ENCODE peak calls at places on chromosomes 7 and 10, in six cellular contexts. W is heart left ventricle; Y is upper lobe of right lung; G is cardiac muscle cell; C is CD8-positive, alpha-beta T cell; E is uterus. O is an unnamed sample.

GRCh38 chr7:125055376-125055775 is 125.8 kb upstream of the POT1 start:
- DNase-seq in W (no peak), Y (no peak), C (no peak), G (no peak), E (no peak), O (no peak)

GRCh38 chr10:34795334-34795733 is 19.8 kb downstream of the PARD3 start:
- DNase-seq in E (no peak), C (no peak), Y (no peak), W (no peak), G (no peak), O (no peak)

GRCh38 chr7:151003572-151003971 is 12.8 kb downstream of the NOS3 start:
- DNase-seq in E (no peak), G (no peak), C (no peak), W (peak), Y (no peak), O (no peak)

GRCh38 chr10:83983578-83984255 is 155.6 kb upstream of the GHITM start:
- DNase-seq in G (peak), W (no peak), Y (no peak), C (no peak), E (no peak), O (no peak)

GRCh38 chr10:86419101-86419500 is 52.5 kb upstream of the GRID1 start:
- DNase-seq in G (no peak), E (no peak), C (no peak), W (no peak), Y (no peak), O (no peak)

GRCh38 chr10:73590881-73591577 is at the start of gene USP54:
- DNase-seq in W (no peak), Y (no peak), C (no peak), G (peak), E (no peak), O (no peak)

GRCh38 chr7:105024734-105025133 is 10.7 kb downstream of the KMT2E start:
- DNase-seq in C (no peak), Y (no peak), E (no peak), G (peak), W (no peak), O (no peak)

GRCh38 chr7:85183296-85183695 is 3.6 kb downstream of the SEMA3D start:
- DNase-seq in Y (no peak), W (no peak), G (no peak), E (no peak), C (no peak), O (no peak)

GRCh38 chr7:30907527-30908267 is 4.0 kb upstream of the AQP1 start:
- DNase-seq in E (no peak), G (no peak), C (no peak), W (no peak), Y (no peak), O (no peak)

GRCh38 chr7:100600222-100601038 is 1.7 kb upstream of the PCOLCE start:
- DNase-seq in Y (no peak), E (no peak), C (no peak), W (no peak), G (no peak), O (no peak)

GRCh38 chr7:577971-578370 is 58.3 kb upstream of the PDGFA start:
- DNase-seq in E (no peak), W (no peak), C (no peak), G (no peak), Y (no peak), O (no peak)

GRCh38 chr10:78868861-78869260 is 199.9 kb upstream of the ZMIZ1 start:
- DNase-seq in Y (no peak), C (no peak), W (no peak), E (no peak), G (no peak), O (no peak)

GRCh38 chr7:22696672-22697071 is 30.3 kb upstream of the IL6 start:
- DNase-seq in C (no peak), G (peak), W (no peak), E (no peak), Y (no peak), O (no peak)

DNA sequence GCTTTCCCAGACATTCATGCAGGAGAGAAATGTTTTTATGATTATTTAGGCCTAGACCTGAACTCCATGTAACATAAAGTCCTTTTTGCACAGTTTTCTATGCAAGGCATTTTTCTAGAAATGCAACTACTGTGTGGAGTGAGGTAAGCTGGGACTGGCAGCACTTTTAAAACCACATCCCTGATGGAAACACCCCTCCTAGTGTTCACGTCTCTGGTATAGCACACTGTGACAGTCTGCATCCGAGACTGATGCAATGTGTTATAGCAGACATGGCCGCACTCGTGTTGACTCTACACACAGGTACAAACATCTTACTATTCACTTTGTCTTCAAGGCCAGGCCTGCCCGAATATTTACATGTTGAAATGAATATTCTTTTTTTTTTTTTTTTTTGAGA is 19.3 kb upstream of the ERCC6 start:
- DNase-seq in C (no peak), Y (no peak), E (no peak), W (no peak), G (peak), O (no peak)
- TF ChIP-seq CTCF in C (no peak), Y (no peak), E (no peak), W (no peak), G (no peak), O (no peak)

DNA sequence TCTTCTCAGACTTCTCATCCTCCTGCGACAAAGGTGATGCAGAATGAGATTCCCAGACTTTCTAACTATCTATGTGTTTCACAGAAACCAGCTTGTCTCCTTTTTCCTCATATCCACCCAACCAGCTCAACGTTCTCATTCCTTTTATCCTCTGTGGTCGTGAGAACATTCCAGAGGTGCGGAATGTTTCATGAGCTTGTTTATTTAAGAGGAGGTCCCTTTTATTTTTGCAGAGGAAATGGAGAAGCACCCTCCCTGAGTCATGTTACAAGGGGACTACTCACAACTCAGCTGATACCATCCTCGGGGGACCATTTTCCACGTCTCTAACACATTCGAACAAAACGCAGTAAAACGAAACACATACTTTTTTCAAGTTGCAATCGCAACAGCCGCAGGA is 93.2 kb downstream of the ZRANB1 start:
- DNase-seq in E (no peak), Y (no peak), W (no peak), C (no peak), G (peak), O (no peak)
- H3K4me3 ChIP-seq in E (no peak), Y (no peak), W (no peak), C (no peak), G (no peak), O (no peak)

GRCh38 chr10:24462889-24463552 is 254.1 kb downstream of the KIAA1217 start:
- DNase-seq in C (no peak), W (no peak), Y (no peak), E (no peak), G (no peak), O (no peak)
- TF ChIP-seq CTCF in C (no peak), W (no peak), Y (no peak), E (no peak), G (peak), O (no peak)

GRCh38 chr10:109893371-109893770 is 29.9 kb downstream of the XPNPEP1 start:
- DNase-seq in Y (no peak), E (no peak), C (no peak), G (no peak), W (no peak), O (no peak)

GRCh38 chr10:109894516-109894915 is 28.8 kb downstream of the XPNPEP1 start:
- DNase-seq in G (peak), Y (no peak), E (peak), W (peak), C (no peak), O (peak)

GRCh38 chr10:109892087-109892486 is 31.2 kb downstream of the XPNPEP1 start:
- DNase-seq in G (no peak), W (no peak), Y (no peak), C (no peak), E (no peak), O (no peak)

GRCh38 chr10:109891105-109891504 is 32.2 kb downstream of the XPNPEP1 start:
- DNase-seq in G (no peak), E (no peak), W (no peak), Y (no peak), C (no peak), O (no peak)

GRCh38 chr10:109892885-109893284 is 30.4 kb downstream of the XPNPEP1 start:
- DNase-seq in Y (no peak), E (peak), C (no peak), W (no peak), G (no peak), O (peak)
- H3K4me3 ChIP-seq in Y (no peak), E (no peak), C (no peak), W (no peak), G (no peak), O (no peak)

GRCh38 chr7:149799397-149800168 is 26.2 kb upstream of the ZNF467 start:
- DNase-seq in Y (no peak), C (peak), W (no peak), G (peak), E (no peak), O (no peak)
- TF ChIP-seq CTCF in Y (peak), C (peak), W (no peak), G (peak), E (peak), O (no peak)

O was measured in ovary.